ENCODE peak calls at places on chromosome 18, in ten cellular contexts. O is AG10803, A is fibroblast of mammary gland, X is BJ, L is psoas muscle, S is hepatocyte, D is A549, F is tibial artery, U is right atrium auricular region, H is fibroblast of pulmonary artery. M is an unnamed sample.

GRCh38 chr18:48621240-48621639 is 82.4 kb downstream of the CTIF start:
- DNase-seq in O (peak; percentile 82), A (peak; percentile 83), X (no peak), L (no peak), S (peak; percentile 38), D (peak; percentile 39), F (no peak), U (no peak), H (peak; percentile 82), M (peak; percentile 61)

GRCh38 chr18:24456549-24456948 is 3.9 kb upstream of the HRH4 start:
- DNase-seq in O (no peak), A (no peak), X (no peak), L (no peak), S (no peak), D (no peak), F (no peak), U (no peak), H (no peak), M (no peak)

GRCh38 chr18:335741-336140 is 67.9 kb upstream of the THOC1 start:
- DNase-seq in O (no peak), A (no peak), X (no peak), L (no peak), S (no peak), D (no peak), F (no peak), U (no peak), H (no peak), M (no peak)

GRCh38 chr18:64332851-64333250 is 184.0 kb upstream of the LINC00305 start:
- DNase-seq in O (no peak), A (no peak), X (no peak), L (no peak), S (no peak), D (no peak), F (no peak), U (no peak), H (no peak), M (no peak)

GRCh38 chr18:22494771-22495170 is 77.1 kb upstream of the CTAGE1 start:
- DNase-seq in O (peak; percentile 81), A (peak; percentile 77), X (no peak), L (no peak), S (no peak), D (no peak), F (no peak), U (no peak), H (peak; percentile 87), M (no peak)

GRCh38 chr18:2191180-2191790 is 380.0 kb downstream of the METTL4 start:
- DNase-seq in O (no peak), A (no peak), X (no peak), L (no peak), S (no peak), D (no peak), F (no peak), U (no peak), H (no peak), M (no peak)

GRCh38 chr18:63708650-63709049 is 5.9 kb downstream of the SERPINB11 start:
- DNase-seq in O (peak; percentile 72), A (peak; percentile 79), X (peak; percentile 84), L (no peak), S (no peak), D (no peak), F (no peak), U (no peak), H (peak; percentile 9), M (peak; percentile 77)

GRCh38 chr18:13606589-13607254 is 119.6 kb downstream of the FAM210A start:
- DNase-seq in O (no peak), A (no peak), X (no peak), L (no peak), S (peak; percentile 45), D (no peak), F (no peak), U (no peak), H (no peak), M (no peak)

GRCh38 chr18:7452331-7452730 is 114.8 kb upstream of the PTPRM start:
- DNase-seq in O (peak; percentile 18), A (peak; percentile 23), X (no peak), L (no peak), S (peak; percentile 68), D (peak; percentile 50), F (no peak), U (no peak), H (peak; percentile 37), M (no peak)

GRCh38 chr18:73777356-73778051 is 370.1 kb downstream of the FBXO15 start:
- DNase-seq in O (peak; percentile 4), A (no peak), X (no peak), L (no peak), S (no peak), D (no peak), F (no peak), U (no peak), H (peak; percentile 14), M (no peak)

GRCh38 chr18:74778191-74778847 is 180.6 kb downstream of the ZNF407 start:
- DNase-seq in O (peak; percentile 64), A (peak; percentile 16), X (no peak), L (no peak), S (no peak), D (no peak), F (no peak), U (no peak), H (no peak), M (no peak)

GRCh38 chr18:39761273-39761672 is 2193.8 kb upstream of the PIK3C3 start:
- DNase-seq in O (no peak), A (peak; percentile 22), X (no peak), L (no peak), S (no peak), D (no peak), F (no peak), U (no peak), H (no peak), M (no peak)

GRCh38 chr18:74789078-74789477 is 191.4 kb downstream of the ZNF407 start:
- DNase-seq in O (no peak), A (no peak), X (no peak), L (no peak), S (no peak), D (no peak), F (no peak), U (no peak), H (no peak), M (no peak)

GRCh38 chr18:62898359-62898758 is 183.0 kb downstream of the PHLPP1 start:
- DNase-seq in O (no peak), A (no peak), X (no peak), L (no peak), S (no peak), D (no peak), F (no peak), U (no peak), H (no peak), M (no peak)

GRCh38 chr18:36067118-36067957 is at the start of gene RPRD1A:
- DNase-seq in O (peak; percentile 92), A (peak; percentile 92), X (peak; percentile 62), L (peak; percentile 98), S (peak; percentile 98), D (peak; percentile 87), F (peak; percentile 98), U (peak; percentile 96), H (peak; percentile 95), M (peak; percentile 46)
- TF ChIP-seq CTCF in O (no peak), A (no peak), X (no peak), L (no peak), S (no peak), D (no peak), F (no peak), U (peak; percentile 28), H (no peak), M (no peak)

GRCh38 chr18:37566479-37567060 is 972 bp upstream of the CELF4 start:
- DNase-seq in O (no peak), A (no peak), X (no peak), L (no peak), S (no peak), D (no peak), F (no peak), U (no peak), H (no peak), M (no peak)
- H3K4me3 ChIP-seq in O (peak overlapping the region; percentile 41), A (no peak overlapping the region), X (peak overlapping the region; percentile 35), L (peak overlapping the region; percentile 73), S (peak overlapping the region; percentile 72), D (peak overlapping the region; percentile 41), F (peak overlapping the region; percentile 68), U (peak overlapping the region; percentile 37), H (peak overlapping the region; percentile 74), M (peak overlapping the region; percentile 46)

DNA sequence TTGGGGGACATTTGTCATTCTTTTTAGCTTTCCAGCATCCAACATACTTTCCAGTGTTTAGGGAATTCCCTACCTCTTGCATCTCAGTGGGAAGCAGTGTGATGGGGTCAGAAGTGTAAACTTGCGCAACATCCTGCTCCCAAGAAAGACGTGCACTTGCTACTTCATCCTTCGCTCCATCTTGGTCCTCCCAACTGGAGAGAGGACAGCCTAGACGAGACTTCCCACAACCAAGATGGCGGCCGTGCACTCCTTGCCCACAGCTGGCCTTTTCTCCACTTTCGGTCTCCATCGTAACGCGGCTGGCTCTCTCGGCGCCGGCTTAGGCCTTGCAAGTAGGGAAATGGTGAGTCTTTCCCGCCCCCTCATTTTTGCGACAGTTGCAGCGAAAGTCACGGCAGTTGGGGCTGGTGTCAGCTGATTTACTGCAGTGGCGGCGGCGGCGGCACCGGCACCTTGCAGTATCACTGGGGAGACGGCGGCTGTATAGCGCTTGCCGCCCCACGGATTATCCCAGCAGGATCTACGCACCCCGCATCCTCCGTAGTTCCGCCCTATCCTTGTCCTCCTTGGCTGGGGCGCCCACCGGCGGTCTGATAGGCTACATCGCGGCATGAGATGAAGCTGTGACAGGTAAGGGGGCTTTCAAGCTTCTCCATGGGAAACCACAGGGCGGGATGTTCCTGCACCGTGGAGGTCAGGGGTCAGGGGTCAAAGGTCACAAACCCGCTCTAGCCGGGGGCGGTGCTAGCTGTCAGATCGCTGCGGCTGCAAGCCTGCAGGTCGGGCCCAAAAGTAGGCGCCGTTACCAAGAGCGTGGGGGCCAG is at the start of gene WDR7:
- DNase-seq in O (peak; percentile 99), A (peak; percentile 99), X (peak; percentile 91), L (peak; percentile 97), S (peak; percentile 98), D (peak; percentile 59), F (peak; percentile 99), U (peak; percentile 98), H (peak; percentile 99), M (peak; percentile 92)
- TF ChIP-seq CTCF in O (no peak), A (no peak), X (no peak), L (no peak), S (no peak), D (no peak), F (no peak), U (peak; percentile 32), H (no peak), M (no peak)

GRCh38 chr18:76522104-76522503 is 27.1 kb upstream of the ZNF516 start:
- DNase-seq in O (no peak), A (no peak), X (no peak), L (no peak), S (no peak), D (no peak), F (no peak), U (no peak), H (peak; percentile 7), M (no peak)

GRCh38 chr18:76521367-76521766 is 26.3 kb upstream of the ZNF516 start:
- DNase-seq in O (no peak), A (no peak), X (no peak), L (no peak), S (no peak), D (no peak), F (no peak), U (no peak), H (no peak), M (no peak)

GRCh38 chr18:76518073-76518472 is 23.0 kb upstream of the ZNF516 start:
- DNase-seq in O (no peak), A (peak; percentile 47), X (no peak), L (no peak), S (no peak), D (no peak), F (no peak), U (no peak), H (no peak), M (no peak)

GRCh38 chr18:76519156-76519549 is 24.1 kb upstream of the ZNF516 start:
- DNase-seq in O (no peak), A (peak; percentile 41), X (no peak), L (no peak), S (peak; percentile 26), D (no peak), F (no peak), U (no peak), H (peak; percentile 32), M (no peak)

GRCh38 chr18:76518543-76519155 is 23.6 kb upstream of the ZNF516 start:
- DNase-seq in O (no peak), A (peak; percentile 46), X (no peak), L (peak; percentile 50), S (peak; percentile 59), D (no peak), F (peak; percentile 71), U (peak; percentile 63), H (peak; percentile 36), M (no peak)
- H3K4me3 ChIP-seq in O (peak overlapping the region; percentile 51), A (peak overlapping the region; percentile 42), X (peak overlapping the region; percentile 3), L (peak overlapping the region; percentile 61), S (peak overlapping the region; percentile 40), D (no peak overlapping the region), F (peak overlapping the region; percentile 10), U (peak overlapping the region; percentile 25), H (peak overlapping the region; percentile 30), M (peak overlapping the region; percentile 36)

M was measured in AG04449.